ENCODE peak calls at places on chromosome 15, in seven cellular contexts. G, J, R, V, X, A and F are unnamed samples.

GRCh38 chr15:98920091-98920880 is 87.3 kb downstream of the PGPEP1L start:
- DNase-seq in G (no peak), J (no peak), R (no peak), V (no peak), X (no peak), A (no peak), F (no peak)

GRCh38 chr15:66720206-66721010 is 18.4 kb downstream of the SMAD6 start:
- DNase-seq in G (no peak), J (no peak), R (no peak), V (no peak), X (no peak), A (no peak), F (peak; percentile 71)

GRCh38 chr15:33242165-33242564 is 47.7 kb upstream of the FMN1 start:
- DNase-seq in G (no peak), J (no peak), R (no peak), V (no peak), X (no peak), A (no peak), F (peak; percentile 55)

GRCh38 chr15:50262533-50262932 is 3.0 kb downstream of the HDC start:
- DNase-seq in G (no peak), J (peak; percentile 89), R (no peak), V (no peak), X (peak; percentile 7), A (no peak), F (no peak)

GRCh38 chr15:101608182-101608581 is 44.0 kb downstream of the TM2D3 start:
- DNase-seq in G (no peak), J (no peak), R (no peak), V (no peak), X (no peak), A (no peak), F (no peak)

GRCh38 chr15:45522931-45523331 is 376 bp upstream of the SLC30A4 start:
- DNase-seq in G (peak; percentile 14), J (no peak), R (no peak), V (no peak), X (no peak), A (no peak), F (no peak)

GRCh38 chr15:86555114-86555513 is 475.4 kb downstream of the AGBL1 start:
- DNase-seq in G (no peak), J (no peak), R (no peak), V (no peak), X (no peak), A (no peak), F (no peak)

GRCh38 chr15:25481208-25481862 is 42.5 kb upstream of the UBE3A start:
- DNase-seq in G (peak; percentile 62), J (no peak), R (no peak), V (no peak), X (no peak), A (no peak), F (no peak)

GRCh38 chr15:83846847-83847246 is 192.9 kb downstream of the ADAMTSL3 start:
- DNase-seq in G (no peak), J (no peak), R (no peak), V (no peak), X (no peak), A (no peak), F (peak; percentile 88)

GRCh38 chr15:63483521-63484371 is 20.6 kb upstream of the USP3 start:
- DNase-seq in G (no peak), J (peak; percentile 20), R (no peak), V (no peak), X (no peak), A (no peak), F (no peak)

GRCh38 chr15:76286231-76286879 is 24.9 kb downstream of the ETFA start:
- DNase-seq in G (no peak), J (no peak), R (peak; percentile 40), V (no peak), X (peak; percentile 22), A (no peak), F (no peak)

GRCh38 chr15:89115547-89115946 is 27.3 kb downstream of the ABHD2 start:
- DNase-seq in G (peak; percentile 54), J (no peak), R (no peak), V (no peak), X (no peak), A (peak; percentile 16), F (no peak)

GRCh38 chr15:35932541-35932940 is 386.6 kb upstream of the DPH6 start:
- DNase-seq in G (no peak), J (no peak), R (no peak), V (no peak), X (no peak), A (no peak), F (peak; percentile 5)

GRCh38 chr15:66287461-66288055 is 5.8 kb upstream of the DIS3L start:
- DNase-seq in G (peak; percentile 39), J (peak; percentile 55), R (no peak), V (no peak), X (no peak), A (no peak), F (peak; percentile 38)

GRCh38 chr15:101698314-101698713 is 26.0 kb downstream of the TARS3 start:
- DNase-seq in G (no peak), J (no peak), R (no peak), V (no peak), X (no peak), A (no peak), F (no peak)

GRCh38 chr15:41934843-41935242 is 37.5 kb downstream of the EHD4 start:
- DNase-seq in G (no peak), J (no peak), R (no peak), V (no peak), X (peak; percentile 76), A (no peak), F (no peak)

GRCh38 chr15:75782926-75783325 is 60.3 kb upstream of the UBE2Q2 start:
- DNase-seq in G (no peak), J (no peak), R (no peak), V (no peak), X (no peak), A (no peak), F (no peak)

GRCh38 chr15:99618941-99619411 is 53.2 kb downstream of the MEF2A start:
- DNase-seq in G (no peak), J (no peak), R (no peak), V (no peak), X (no peak), A (no peak), F (no peak)